ENCODE peak calls at places on chromosomes 16 and 17, in seven cellular contexts. One of them, this sample, is unnamed. For H3K4me1, the result is how much of the 10 kb centered on the place peaks cover.

GRCh38 chr17:82239401-82239925 is 10.6 kb downstream of the SLC16A3 start:
- DNase-seq in IMR-90: no peak
- DNase-seq in H9: no peak
- DNase-seq in neuronal stem cell: no peak
- DNase-seq in H1: no peak
- DNase-seq in mesenchymal stem cell: no peak
- DNase-seq in trophoblast cell: no peak
- DNase-seq in this sample: no peak

GRCh38 chr17:14547016-14547415 is 246.1 kb downstream of the HS3ST3B1 start:
- DNase-seq in IMR-90: no peak
- DNase-seq in H9: no peak
- DNase-seq in neuronal stem cell: no peak
- DNase-seq in H1: no peak
- DNase-seq in mesenchymal stem cell: no peak
- DNase-seq in trophoblast cell: no peak
- DNase-seq in this sample: no peak

GRCh38 chr16:21950782-21951521 is 2.2 kb upstream of the UQCRC2 start:
- DNase-seq in IMR-90: peak
- DNase-seq in H9: no peak
- DNase-seq in neuronal stem cell: no peak
- DNase-seq in H1: no peak
- DNase-seq in mesenchymal stem cell: peak
- DNase-seq in trophoblast cell: no peak
- DNase-seq in this sample: peak

GRCh38 chr16:83552193-83552592 is 255.6 kb upstream of the HSBP1 start:
- DNase-seq in IMR-90: peak
- DNase-seq in H9: no peak
- DNase-seq in neuronal stem cell: no peak
- DNase-seq in H1: no peak
- DNase-seq in mesenchymal stem cell: peak
- DNase-seq in trophoblast cell: no peak
- DNase-seq in this sample: no peak

GRCh38 chr17:82582709-82583108 is 63.2 kb downstream of the FOXK2 start:
- DNase-seq in IMR-90: no peak
- DNase-seq in H9: no peak
- DNase-seq in neuronal stem cell: no peak
- DNase-seq in H1: no peak
- DNase-seq in mesenchymal stem cell: no peak
- DNase-seq in trophoblast cell: no peak
- DNase-seq in this sample: no peak

GRCh38 chr17:292016-292415 is 60.6 kb downstream of the RPH3AL start:
- DNase-seq in IMR-90: no peak
- DNase-seq in H9: no peak
- DNase-seq in neuronal stem cell: no peak
- DNase-seq in H1: no peak
- DNase-seq in mesenchymal stem cell: no peak
- DNase-seq in trophoblast cell: no peak
- DNase-seq in this sample: no peak

GRCh38 chr17:12549499-12549901 is 116.2 kb upstream of the MYOCD start:
- DNase-seq in IMR-90: peak
- DNase-seq in H9: no peak
- DNase-seq in neuronal stem cell: no peak
- DNase-seq in H1: no peak
- DNase-seq in mesenchymal stem cell: peak
- DNase-seq in trophoblast cell: peak
- DNase-seq in this sample: peak

GRCh38 chr16:15777533-15778203 is 79.2 kb downstream of the MYH11 start:
- DNase-seq in IMR-90: peak
- DNase-seq in H9: peak
- DNase-seq in neuronal stem cell: peak
- DNase-seq in H1: peak
- DNase-seq in mesenchymal stem cell: peak
- DNase-seq in trophoblast cell: peak
- DNase-seq in this sample: peak

GRCh38 chr17:36972905-36973304 is 24.2 kb downstream of the AATF start:
- DNase-seq in IMR-90: no peak
- DNase-seq in H9: no peak
- DNase-seq in neuronal stem cell: no peak
- DNase-seq in H1: no peak
- DNase-seq in mesenchymal stem cell: no peak
- DNase-seq in trophoblast cell: no peak
- DNase-seq in this sample: no peak

GRCh38 chr16:86203557-86204275 is 304.8 kb downstream of the IRF8 start:
- DNase-seq in IMR-90: no peak
- DNase-seq in H9: no peak
- DNase-seq in neuronal stem cell: no peak
- DNase-seq in H1: no peak
- DNase-seq in mesenchymal stem cell: no peak
- DNase-seq in trophoblast cell: no peak
- DNase-seq in this sample: no peak

GRCh38 chr17:41956522-41956921 is 10.1 kb upstream of the CNP start:
- DNase-seq in IMR-90: no peak
- DNase-seq in H9: no peak
- DNase-seq in neuronal stem cell: no peak
- DNase-seq in H1: no peak
- DNase-seq in mesenchymal stem cell: peak
- DNase-seq in trophoblast cell: no peak
- DNase-seq in this sample: peak

GRCh38 chr16:8694795-8695194 is 20.4 kb downstream of the ABAT start:
- DNase-seq in IMR-90: no peak
- DNase-seq in H9: no peak
- DNase-seq in neuronal stem cell: no peak
- DNase-seq in H1: no peak
- DNase-seq in mesenchymal stem cell: no peak
- DNase-seq in trophoblast cell: no peak
- DNase-seq in this sample: no peak
- H2BK120ac ChIP-seq in IMR-90: no peak
- H2BK120ac ChIP-seq in H9: no peak
- H2BK120ac ChIP-seq in neuronal stem cell: no peak
- H2BK120ac ChIP-seq in H1: no peak
- H2BK120ac ChIP-seq in mesenchymal stem cell: no peak
- H2BK120ac ChIP-seq in trophoblast cell: no peak
- H2BK120ac ChIP-seq in this sample: no peak

GRCh38 chr17:59830007-59830630 is 62.6 kb downstream of the TUBD1 start:
- DNase-seq in IMR-90: peak
- DNase-seq in H9: no peak
- DNase-seq in neuronal stem cell: no peak
- DNase-seq in H1: no peak
- DNase-seq in mesenchymal stem cell: peak
- DNase-seq in trophoblast cell: no peak
- DNase-seq in this sample: no peak
- H3K4me1 ChIP-seq in IMR-90: under half
- H3K4me1 ChIP-seq in H9: under half
- H3K4me1 ChIP-seq in neuronal stem cell: under half
- H3K4me1 ChIP-seq in H1: under half
- H3K4me1 ChIP-seq in mesenchymal stem cell: under half
- H3K4me1 ChIP-seq in trophoblast cell: under half
- H3K4me1 ChIP-seq in this sample: under half

GRCh38 chr16:66025751-66026150 is 340.7 kb upstream of the CDH5 start:
- DNase-seq in IMR-90: no peak
- DNase-seq in H9: no peak
- DNase-seq in neuronal stem cell: no peak
- DNase-seq in H1: no peak
- DNase-seq in mesenchymal stem cell: no peak
- DNase-seq in trophoblast cell: no peak
- DNase-seq in this sample: no peak
- H3K4ac ChIP-seq in IMR-90: no peak
- H3K4ac ChIP-seq in H9: no peak
- H3K4ac ChIP-seq in neuronal stem cell: no peak
- H3K4ac ChIP-seq in H1: no peak
- H3K4ac ChIP-seq in mesenchymal stem cell: no peak
- H3K4ac ChIP-seq in trophoblast cell: no peak
- H3K4ac ChIP-seq in this sample: no peak

GRCh38 chr17:77606865-77607210 is 351.7 kb upstream of the TNRC6C start:
- DNase-seq in IMR-90: no peak
- DNase-seq in H9: no peak
- DNase-seq in neuronal stem cell: no peak
- DNase-seq in H1: no peak
- DNase-seq in mesenchymal stem cell: no peak
- DNase-seq in trophoblast cell: no peak
- DNase-seq in this sample: no peak

GRCh38 chr17:77609553-77610517 is 348.7 kb upstream of the TNRC6C start:
- DNase-seq in IMR-90: no peak
- DNase-seq in H9: peak
- DNase-seq in neuronal stem cell: no peak
- DNase-seq in H1: no peak
- DNase-seq in mesenchymal stem cell: no peak
- DNase-seq in trophoblast cell: no peak
- DNase-seq in this sample: no peak

GRCh38 chr17:77606146-77606864 is 352.2 kb upstream of the TNRC6C start:
- DNase-seq in IMR-90: no peak
- DNase-seq in H9: no peak
- DNase-seq in neuronal stem cell: no peak
- DNase-seq in H1: no peak
- DNase-seq in mesenchymal stem cell: no peak
- DNase-seq in trophoblast cell: no peak
- DNase-seq in this sample: no peak

GRCh38 chr17:77608431-77608830 is 350.1 kb upstream of the TNRC6C start:
- DNase-seq in IMR-90: no peak
- DNase-seq in H9: peak
- DNase-seq in neuronal stem cell: no peak
- DNase-seq in H1: no peak
- DNase-seq in mesenchymal stem cell: no peak
- DNase-seq in trophoblast cell: no peak
- DNase-seq in this sample: no peak

GRCh38 chr17:77607606-77608005 is 350.9 kb upstream of the TNRC6C start:
- DNase-seq in IMR-90: no peak
- DNase-seq in H9: no peak
- DNase-seq in neuronal stem cell: no peak
- DNase-seq in H1: no peak
- DNase-seq in mesenchymal stem cell: no peak
- DNase-seq in trophoblast cell: no peak
- DNase-seq in this sample: no peak
- H2BK120ac ChIP-seq in IMR-90: no peak
- H2BK120ac ChIP-seq in H9: no peak
- H2BK120ac ChIP-seq in neuronal stem cell: peak
- H2BK120ac ChIP-seq in H1: no peak
- H2BK120ac ChIP-seq in mesenchymal stem cell: no peak
- H2BK120ac ChIP-seq in trophoblast cell: no peak
- H2BK120ac ChIP-seq in this sample: no peak

DNA sequence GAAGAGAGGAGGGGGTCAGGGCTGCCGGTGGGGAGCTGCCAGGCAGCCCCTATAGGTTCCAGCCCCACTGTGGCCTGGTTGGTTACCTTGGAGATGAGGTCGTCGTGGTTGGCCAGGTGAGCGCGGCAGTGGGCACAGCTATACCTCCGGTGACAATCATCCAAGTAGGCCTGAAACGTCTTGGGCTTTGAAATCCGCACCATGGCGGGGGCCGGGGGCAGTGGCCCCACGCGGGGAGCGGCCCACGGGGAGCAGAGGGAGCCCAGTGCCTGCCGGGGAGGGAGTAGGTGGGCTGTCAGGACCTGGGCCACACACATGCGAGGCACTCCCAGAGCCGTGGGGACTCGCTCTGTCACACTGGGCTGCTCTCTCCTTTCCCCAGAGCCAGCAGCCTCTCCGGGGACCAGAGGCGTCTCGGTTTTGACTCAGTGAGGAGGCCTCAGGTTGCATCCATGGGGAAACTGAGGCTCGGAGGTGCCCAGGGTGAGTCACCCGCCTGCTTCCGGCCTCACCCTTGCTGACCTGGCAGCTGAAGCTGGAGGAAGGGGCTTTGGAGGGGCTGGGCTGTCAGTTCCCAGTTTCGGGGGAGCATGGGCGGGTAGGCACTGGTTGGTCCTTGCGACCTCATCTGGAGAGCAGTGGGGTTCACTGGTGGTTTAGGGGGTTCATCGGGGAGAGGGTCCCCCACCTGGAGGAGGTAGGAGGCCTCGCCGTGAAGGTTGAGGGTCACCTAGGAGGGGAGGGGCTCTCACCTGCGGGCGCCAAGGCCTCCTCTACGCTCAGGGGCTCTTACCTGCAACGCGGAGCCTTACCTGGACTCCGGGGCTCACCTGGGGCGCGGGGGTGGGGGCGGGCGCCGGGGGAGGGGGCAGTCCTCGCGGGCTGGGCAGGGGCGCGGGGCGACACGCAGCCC is 591 bp downstream of the YPEL3 start:
- DNase-seq in IMR-90: no peak
- DNase-seq in H9: no peak
- DNase-seq in neuronal stem cell: no peak
- DNase-seq in H1: no peak
- DNase-seq in mesenchymal stem cell: no peak
- DNase-seq in trophoblast cell: no peak
- DNase-seq in this sample: no peak
- H3K4me1 ChIP-seq in IMR-90: under half
- H3K4me1 ChIP-seq in H9: under half
- H3K4me1 ChIP-seq in neuronal stem cell: under half
- H3K4me1 ChIP-seq in H1: under half
- H3K4me1 ChIP-seq in mesenchymal stem cell: under half
- H3K4me1 ChIP-seq in trophoblast cell: under half
- H3K4me1 ChIP-seq in this sample: under half

DNA sequence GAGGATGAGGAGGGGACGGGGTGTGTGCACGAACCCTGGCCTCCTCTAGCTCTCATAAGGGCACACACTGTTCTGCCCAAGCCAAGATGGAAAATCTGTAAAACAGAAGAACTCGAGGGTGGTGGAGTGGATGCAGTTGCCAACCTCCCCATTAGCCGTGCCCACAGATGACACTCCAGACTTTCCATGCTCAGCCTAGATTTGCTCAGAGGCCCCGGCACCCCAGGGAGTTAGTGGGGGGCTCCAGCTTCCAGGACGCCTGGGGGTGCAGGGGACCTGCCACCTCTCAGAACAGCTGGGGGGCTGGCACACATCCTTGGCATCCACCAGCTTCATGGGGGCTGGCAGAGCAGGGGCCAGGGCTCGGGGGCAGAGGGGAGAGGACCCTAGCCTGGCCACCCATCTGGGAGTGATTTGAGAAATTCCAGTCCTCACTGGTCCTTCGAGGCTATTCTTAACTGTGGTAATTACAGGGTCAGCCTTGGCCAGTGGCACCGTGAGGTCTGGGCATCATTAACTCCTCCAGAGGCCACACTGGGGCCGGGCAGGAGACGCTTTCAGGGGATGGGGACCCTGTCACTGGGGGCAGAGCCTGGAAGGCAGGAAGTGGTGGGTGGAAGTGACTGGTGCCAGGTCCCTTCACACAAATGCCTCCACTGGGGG is 14.3 kb downstream of the VASN start:
- DNase-seq in IMR-90: no peak
- DNase-seq in H9: no peak
- DNase-seq in neuronal stem cell: no peak
- DNase-seq in H1: no peak
- DNase-seq in mesenchymal stem cell: no peak
- DNase-seq in trophoblast cell: no peak
- DNase-seq in this sample: no peak
- H3K4ac ChIP-seq in IMR-90: peak
- H3K4ac ChIP-seq in H9: no peak
- H3K4ac ChIP-seq in neuronal stem cell: no peak
- H3K4ac ChIP-seq in H1: no peak
- H3K4ac ChIP-seq in mesenchymal stem cell: peak
- H3K4ac ChIP-seq in trophoblast cell: peak
- H3K4ac ChIP-seq in this sample: no peak